ENCODE peak calls at places on chromosomes 4 and X, in eight cellular contexts. X is heart left ventricle; W is breast epithelium; L is uterus; Q is PC-3; D is thoracic aorta; C is upper lobe of right lung; K is CD8-positive, alpha-beta T cell. I is an unnamed sample. For H3K36me3 and H3K4me1, the result is how much of the 10 kb centered on the place peaks cover.

GRCh38 chr4:15299627-15300026 is 128.2 kb upstream of the C1QTNF7 start:
- DNase-seq in L (no peak), X (no peak), W (no peak), Q (no peak), K (no peak), D (no peak), C (no peak), I (no peak)

GRCh38 chr4:95957054-95957453 is 117.2 kb downstream of the PDHA2 start:
- DNase-seq in C (no peak), W (no peak), L (no peak), Q (no peak), X (no peak), K (no peak), D (no peak), I (no peak)

GRCh38 chrX:16839852-16840460 is 30.2 kb downstream of the RBBP7 start:
- DNase-seq in Q (peak), C (no peak), X (no peak), K (no peak), D (no peak), W (no peak), L (peak), I (no peak)

GRCh38 chrX:110086916-110087484 is 84.1 kb downstream of the TMEM164 start:
- DNase-seq in W (no peak), C (no peak), L (no peak), X (no peak), Q (peak), D (no peak), K (no peak), I (no peak)

GRCh38 chr4:104896623-104897296 is 249.9 kb upstream of the TET2 start:
- DNase-seq in W (no peak), K (no peak), X (no peak), D (no peak), L (no peak), Q (no peak), C (no peak), I (no peak)

GRCh38 chr4:15920723-15921591 is 17.6 kb downstream of the FGFBP1 start:
- DNase-seq in Q (peak), K (no peak), X (peak), D (peak), W (peak), C (peak), L (peak), I (no peak)

GRCh38 chr4:145388043-145388442 is 93.6 kb upstream of the SMAD1 start:
- DNase-seq in L (no peak), X (no peak), C (no peak), K (no peak), Q (peak), W (no peak), D (no peak), I (no peak)

GRCh38 chrX:93422693-93423092 is 250.7 kb downstream of the NAP1L3 start:
- DNase-seq in X (no peak), D (no peak), C (no peak), L (no peak), Q (peak), K (no peak), W (no peak), I (no peak)

GRCh38 chr4:101801957-101802356 is 11.4 kb downstream of the BANK1 start:
- DNase-seq in D (no peak), X (no peak), L (no peak), C (no peak), W (no peak), Q (no peak), K (no peak), I (no peak)

DNA sequence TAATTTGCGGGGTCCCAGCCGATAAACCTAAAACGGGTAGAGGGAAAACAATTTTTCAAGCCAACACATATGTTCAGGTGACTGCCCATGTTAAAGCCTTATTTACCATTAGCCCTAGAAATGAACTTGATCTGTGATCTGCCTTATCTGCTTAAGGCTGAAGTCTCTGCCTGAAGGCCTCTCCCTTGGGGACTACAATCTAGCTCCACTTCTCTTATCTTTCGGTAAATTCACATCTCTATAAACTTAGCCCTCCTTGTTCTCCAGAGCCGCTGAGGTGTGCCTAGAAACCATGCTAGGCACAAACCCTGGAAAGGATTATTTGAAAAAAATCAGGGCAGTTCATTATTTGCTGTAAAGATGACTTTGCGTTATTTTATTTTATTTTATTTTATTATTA is 158.7 kb downstream of the CAMK2D start:
- DNase-seq in C (no peak), D (no peak), L (no peak), X (no peak), K (no peak), W (no peak), Q (no peak), I (no peak)
- H3K36me3 ChIP-seq in C (under half), D (under half), L (under half), X (under half), K (under half), W (under half), Q (under half), I (under half)

DNA sequence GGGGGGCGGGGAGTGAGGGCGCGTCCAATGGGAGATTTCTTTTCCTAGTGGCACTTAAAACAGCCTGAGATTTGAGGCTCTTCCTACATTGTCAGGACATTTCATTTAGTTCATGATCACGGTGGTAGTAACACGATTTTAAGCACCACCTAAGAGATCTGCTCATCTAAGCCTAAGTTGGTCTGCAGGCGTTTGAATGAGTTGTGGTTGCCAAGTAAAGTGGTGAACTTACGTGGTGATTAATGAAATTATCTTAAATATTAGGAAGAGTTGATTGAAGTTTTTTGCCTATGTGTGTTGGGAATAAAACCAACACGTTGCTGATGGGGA is 1.1 kb downstream of the HTT start:
- DNase-seq in W (no peak), D (no peak), C (no peak), X (no peak), Q (no peak), L (no peak), K (no peak), I (no peak)
- H3K4me1 ChIP-seq in W (under half), D (under half), C (under half), X (under half), Q (under half), L (under half), K (under half), I (under half)

DNA sequence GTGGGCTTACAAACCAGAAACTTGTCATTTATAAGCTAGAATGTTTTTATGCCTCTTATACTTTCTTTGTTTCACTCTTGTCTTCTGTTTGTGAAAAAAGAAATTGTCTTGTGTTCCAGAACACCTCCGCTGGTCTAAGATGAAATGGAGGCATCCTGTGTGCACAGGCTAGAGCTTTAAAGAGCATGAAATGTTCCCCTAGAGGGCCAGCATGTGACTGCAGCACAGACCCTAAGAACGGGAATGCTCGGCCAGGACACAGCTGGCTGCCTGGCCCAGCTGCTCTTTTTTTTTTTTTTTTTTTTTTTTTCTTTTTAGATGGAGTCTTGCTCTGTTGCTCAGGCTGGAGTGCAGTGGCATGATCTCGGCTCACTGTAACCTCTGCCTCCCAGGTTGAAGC is 33.6 kb downstream of the SETD7 start:
- DNase-seq in W (no peak), K (no peak), X (no peak), D (no peak), L (no peak), Q (no peak), C (no peak), I (no peak)
- H3K36me3 ChIP-seq in W (under half), K (under half), X (half or more), D (under half), L (under half), Q (under half), C (half or more), I (under half)

DNA sequence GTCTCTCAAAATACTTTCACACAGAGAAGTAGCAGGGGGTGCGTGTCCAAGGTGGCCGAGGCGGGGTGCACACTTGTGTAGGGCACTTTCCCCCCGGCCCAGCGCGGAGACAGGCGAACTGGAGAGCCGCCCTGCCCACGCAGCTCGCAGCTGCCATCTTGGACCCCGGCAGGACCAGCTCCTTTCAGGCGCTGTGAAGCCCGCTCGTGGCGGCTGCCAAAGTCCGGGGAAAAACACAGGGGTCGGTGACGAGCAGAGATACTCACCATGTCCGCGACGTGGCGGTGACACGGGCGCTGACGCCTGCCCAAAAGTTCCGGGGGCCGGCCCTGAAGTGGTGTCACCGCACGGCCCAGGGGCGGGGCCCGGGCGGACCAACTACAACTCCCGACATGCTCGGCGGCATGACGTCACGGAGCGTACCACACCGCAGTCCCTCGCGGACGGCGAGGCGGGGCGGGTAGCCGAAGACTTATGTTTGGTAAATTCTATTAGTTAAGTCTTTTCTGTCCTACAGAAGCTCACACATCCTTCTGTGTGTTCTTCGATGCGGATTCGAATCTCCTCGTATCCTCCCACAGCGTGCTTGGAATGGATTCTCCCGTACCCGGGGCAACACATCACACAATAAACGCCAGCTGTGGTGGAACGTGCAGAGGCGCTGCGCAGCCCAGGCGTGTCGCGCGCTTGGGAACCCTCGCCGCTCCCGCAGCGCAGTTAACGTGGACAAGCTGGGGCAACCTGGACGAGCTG is at the start of gene UFSP2:
- DNase-seq in W (peak), Q (peak), D (peak), C (peak), K (peak), L (peak), X (peak), I (peak)
- H3K4me1 ChIP-seq in W (under half), Q (under half), D (under half), C (under half), K (under half), L (under half), X (under half), I (under half)

GRCh38 chr4:113973349-113973748 is 6.1 kb downstream of the ARSJ start:
- DNase-seq in K (no peak), L (no peak), W (no peak), Q (no peak), X (no peak), D (no peak), C (no peak), I (no peak)

GRCh38 chr4:113974467-113974866 is 5.0 kb downstream of the ARSJ start:
- DNase-seq in L (no peak), C (no peak), X (no peak), Q (no peak), K (no peak), D (no peak), W (no peak), I (no peak)

GRCh38 chr4:113971706-113972360 is 7.6 kb downstream of the ARSJ start:
- DNase-seq in L (no peak), D (no peak), C (no peak), Q (peak), K (no peak), W (no peak), X (no peak), I (no peak)

GRCh38 chr4:113975578-113975977 is 3.9 kb downstream of the ARSJ start:
- DNase-seq in D (no peak), C (no peak), K (no peak), L (no peak), W (no peak), Q (no peak), X (no peak), I (no peak)

DNA sequence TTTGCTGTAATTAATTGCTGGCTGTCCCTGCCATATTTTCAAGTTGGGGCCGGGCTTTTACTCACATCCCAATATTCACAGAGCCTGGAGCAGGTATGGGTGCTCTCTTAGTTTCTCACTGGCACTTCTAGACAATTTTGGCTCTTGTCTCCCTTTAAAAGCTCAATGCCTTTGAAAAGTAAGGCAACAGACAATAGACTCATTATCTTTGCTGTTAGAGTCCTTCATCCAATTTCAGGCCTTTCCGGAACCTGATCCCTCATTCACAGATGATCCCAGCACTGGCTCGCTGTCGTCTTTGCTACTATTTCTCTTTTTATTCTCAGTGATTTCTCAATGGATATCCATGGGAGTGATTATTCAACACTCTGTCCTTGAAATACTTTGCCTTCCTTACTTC is 6.7 kb downstream of the ARSJ start:
- DNase-seq in D (no peak), K (no peak), X (no peak), W (no peak), Q (no peak), C (no peak), L (no peak), I (no peak)
- H3K36me3 ChIP-seq in D (under half), K (under half), X (under half), W (under half), Q (under half), C (under half), L (under half), I (under half)

GRCh38 chr4:37561196-37561802 is 124.9 kb downstream of the RELL1 start:
- DNase-seq in W (no peak), K (no peak), X (no peak), L (no peak), Q (peak), C (no peak), D (no peak), I (no peak)
- H3K4me1 ChIP-seq in W (under half), K (under half), X (under half), L (under half), Q (under half), C (under half), D (under half), I (under half)

GRCh38 chrX:19360903-19361302 is 17.2 kb downstream of the PDHA1 start:
- DNase-seq in D (no peak), W (no peak), L (no peak), Q (no peak), X (no peak), K (no peak), C (no peak), I (peak)

GRCh38 chrX:19361701-19362100 is 18.0 kb downstream of the PDHA1 start:
- DNase-seq in Q (no peak), W (no peak), X (no peak), K (no peak), C (no peak), D (no peak), L (no peak), I (no peak)
- H3K36me3 ChIP-seq in Q (under half), W (under half), X (half or more), K (under half), C (under half), D (under half), L (under half), I (half or more)

GRCh38 chrX:66004928-66005831 is 34.7 kb downstream of the VSIG4 start:
- DNase-seq in Q (no peak), D (no peak), L (no peak), K (no peak), C (no peak), X (no peak), W (no peak), I (no peak)

GRCh38 chrX:66009231-66009845 is 30.5 kb downstream of the VSIG4 start:
- DNase-seq in X (no peak), K (no peak), L (no peak), C (no peak), D (no peak), Q (no peak), W (no peak), I (no peak)

GRCh38 chrX:66005832-66006449 is 33.9 kb downstream of the VSIG4 start:
- DNase-seq in D (no peak), C (no peak), K (no peak), W (no peak), L (no peak), Q (no peak), X (no peak), I (no peak)

GRCh38 chrX:66008403-66008970 is 31.4 kb downstream of the VSIG4 start:
- DNase-seq in K (no peak), D (no peak), X (no peak), L (no peak), W (no peak), Q (no peak), C (no peak), I (no peak)

GRCh38 chrX:66007851-66008250 is 32.0 kb downstream of the VSIG4 start:
- DNase-seq in W (no peak), C (no peak), X (no peak), Q (no peak), K (no peak), L (no peak), D (no peak), I (no peak)
- H3K4me1 ChIP-seq in W (under half), C (under half), X (under half), Q (under half), K (under half), L (under half), D (under half), I (under half)

GRCh38 chrX:154436290-154436596 is 711 bp upstream of the GDI1 start:
- DNase-seq in L (no peak), Q (no peak), D (no peak), W (no peak), C (no peak), K (no peak), X (no peak), I (no peak)

GRCh38 chrX:154437971-154438893 is 1.3 kb downstream of the GDI1 start:
- DNase-seq in L (no peak), X (no peak), Q (no peak), K (no peak), D (no peak), W (no peak), C (no peak), I (no peak)

GRCh38 chrX:154435171-154435733 is 1.7 kb upstream of the GDI1 start:
- DNase-seq in L (no peak), W (no peak), X (peak), K (no peak), C (no peak), Q (no peak), D (no peak), I (no peak)

GRCh38 chrX:154437398-154437752 is 421 bp downstream of the GDI1 start:
- DNase-seq in X (no peak), K (no peak), D (no peak), C (no peak), Q (no peak), W (no peak), L (no peak), I (no peak)

DNA sequence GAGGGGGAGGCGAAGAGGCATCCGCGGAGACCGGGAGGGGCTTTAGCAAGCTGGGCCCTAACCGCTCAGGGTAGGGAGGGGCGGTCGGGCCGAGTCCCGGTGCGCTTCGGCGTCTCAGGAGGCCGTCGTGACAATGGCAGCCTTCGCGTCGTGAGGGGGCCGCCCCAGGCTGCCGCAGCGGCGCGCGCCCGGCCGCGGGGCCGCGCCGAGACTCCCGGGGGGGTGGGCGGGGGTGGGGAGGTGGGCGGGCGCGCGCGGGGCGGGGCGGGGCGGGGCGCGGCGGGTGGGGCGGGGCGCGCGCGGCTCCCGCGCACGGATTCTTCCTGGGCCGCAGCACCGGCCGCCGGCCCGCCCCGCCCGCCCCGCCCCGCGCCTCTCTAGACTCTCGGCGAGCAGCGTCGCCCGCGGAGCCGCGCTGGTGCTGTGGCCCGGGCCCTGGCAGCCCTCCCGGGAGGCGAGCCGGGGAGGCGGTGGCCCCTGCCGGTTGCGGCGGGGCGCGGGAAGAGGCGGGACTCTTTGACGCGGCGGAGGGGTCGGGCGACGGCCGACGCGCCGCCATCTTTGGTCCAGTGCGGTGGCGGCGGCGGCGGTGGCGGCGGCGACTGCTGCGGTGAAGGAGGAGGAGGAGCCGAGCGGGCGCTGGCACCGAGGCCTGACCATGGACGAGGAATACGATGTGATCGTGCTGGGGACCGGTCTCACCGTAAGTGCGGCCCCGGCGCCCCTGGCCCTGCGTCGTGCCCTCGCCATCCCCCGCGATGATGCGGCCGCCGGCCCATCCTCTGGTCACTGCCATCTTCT is at the start of gene GDI1:
- DNase-seq in L (peak), Q (peak), C (peak), K (peak), D (no peak), W (no peak), X (peak), I (peak)
- H3K36me3 ChIP-seq in L (under half), Q (under half), C (under half), K (under half), D (under half), W (under half), X (under half), I (under half)

I was measured in sigmoid colon.